ENCODE peak calls at places on chromosomes 11 and 22, in nine cellular contexts. One of them, this sample, is unnamed.

GRCh38 chr22:17303840-17304779 is 65.2 kb upstream of the CECR2 start:
- DNase-seq in HS-27A: no peak
- DNase-seq in hypothalamus: no peak
- DNase-seq in AG08396: no peak
- DNase-seq in activated CD8-positive, alpha-beta memory T cell treated with anti-CD3 and anti-CD28 coated beads, Interleukin-2, amount 50 U/mL, for 4 hours: peak
- DNase-seq in GM20000: peak
- DNase-seq in astrocyte of the cerebellum: no peak
- DNase-seq in NCI-H1092 treated with DMSO at 0.1 percent for 48 hours: no peak
- DNase-seq in hippocampal formation: no peak
- DNase-seq in this sample: no peak

GRCh38 chr11:72038491-72038890 is 39.8 kb downstream of the IL18BP start:
- DNase-seq in hypothalamus: peak
- DNase-seq in NCI-H1092 treated with DMSO at 0.1 percent for 48 hours: peak
- DNase-seq in GM20000: no peak
- DNase-seq in HS-27A: no peak
- DNase-seq in astrocyte of the cerebellum: no peak
- DNase-seq in hippocampal formation: peak
- DNase-seq in AG08396: peak
- DNase-seq in activated CD8-positive, alpha-beta memory T cell treated with anti-CD3 and anti-CD28 coated beads, Interleukin-2, amount 50 U/mL, for 4 hours: no peak
- DNase-seq in this sample: no peak

GRCh38 chr11:65404638-65405339 is 17.8 kb upstream of the NEAT1 start:
- DNase-seq in NCI-H1092 treated with DMSO at 0.1 percent for 48 hours: no peak
- DNase-seq in activated CD8-positive, alpha-beta memory T cell treated with anti-CD3 and anti-CD28 coated beads, Interleukin-2, amount 50 U/mL, for 4 hours: no peak
- DNase-seq in hippocampal formation: no peak
- DNase-seq in astrocyte of the cerebellum: no peak
- DNase-seq in hypothalamus: no peak
- DNase-seq in HS-27A: no peak
- DNase-seq in AG08396: no peak
- DNase-seq in GM20000: no peak
- DNase-seq in this sample: no peak

GRCh38 chr11:91608662-91609061 is 616.0 kb upstream of the FAT3 start:
- DNase-seq in NCI-H1092 treated with DMSO at 0.1 percent for 48 hours: peak
- DNase-seq in activated CD8-positive, alpha-beta memory T cell treated with anti-CD3 and anti-CD28 coated beads, Interleukin-2, amount 50 U/mL, for 4 hours: no peak
- DNase-seq in AG08396: no peak
- DNase-seq in astrocyte of the cerebellum: no peak
- DNase-seq in GM20000: no peak
- DNase-seq in hypothalamus: no peak
- DNase-seq in hippocampal formation: no peak
- DNase-seq in HS-27A: no peak
- DNase-seq in this sample: no peak

GRCh38 chr22:30195245-30196140 is 51.1 kb downstream of the LIF start:
- DNase-seq in HS-27A: no peak
- DNase-seq in activated CD8-positive, alpha-beta memory T cell treated with anti-CD3 and anti-CD28 coated beads, Interleukin-2, amount 50 U/mL, for 4 hours: no peak
- DNase-seq in AG08396: no peak
- DNase-seq in astrocyte of the cerebellum: no peak
- DNase-seq in hippocampal formation: no peak
- DNase-seq in hypothalamus: no peak
- DNase-seq in GM20000: no peak
- DNase-seq in NCI-H1092 treated with DMSO at 0.1 percent for 48 hours: no peak
- DNase-seq in this sample: no peak

GRCh38 chr11:116500833-116501622 is 271.8 kb downstream of the BUD13 start:
- DNase-seq in activated CD8-positive, alpha-beta memory T cell treated with anti-CD3 and anti-CD28 coated beads, Interleukin-2, amount 50 U/mL, for 4 hours: no peak
- DNase-seq in GM20000: no peak
- DNase-seq in HS-27A: no peak
- DNase-seq in astrocyte of the cerebellum: no peak
- DNase-seq in hippocampal formation: no peak
- DNase-seq in NCI-H1092 treated with DMSO at 0.1 percent for 48 hours: peak
- DNase-seq in AG08396: no peak
- DNase-seq in hypothalamus: peak
- DNase-seq in this sample: no peak

GRCh38 chr11:6012055-6012668 is 5.4 kb upstream of the OR56A4 start:
- DNase-seq in HS-27A: no peak
- DNase-seq in AG08396: no peak
- DNase-seq in GM20000: no peak
- DNase-seq in activated CD8-positive, alpha-beta memory T cell treated with anti-CD3 and anti-CD28 coated beads, Interleukin-2, amount 50 U/mL, for 4 hours: no peak
- DNase-seq in NCI-H1092 treated with DMSO at 0.1 percent for 48 hours: no peak
- DNase-seq in hypothalamus: no peak
- DNase-seq in astrocyte of the cerebellum: no peak
- DNase-seq in hippocampal formation: no peak
- DNase-seq in this sample: no peak

GRCh38 chr11:117062503-117062902 is 35.7 kb downstream of the SIK3 start:
- DNase-seq in NCI-H1092 treated with DMSO at 0.1 percent for 48 hours: no peak
- DNase-seq in hippocampal formation: no peak
- DNase-seq in AG08396: no peak
- DNase-seq in astrocyte of the cerebellum: no peak
- DNase-seq in hypothalamus: no peak
- DNase-seq in HS-27A: no peak
- DNase-seq in GM20000: no peak
- DNase-seq in activated CD8-positive, alpha-beta memory T cell treated with anti-CD3 and anti-CD28 coated beads, Interleukin-2, amount 50 U/mL, for 4 hours: no peak
- DNase-seq in this sample: no peak

GRCh38 chr11:122405788-122406341 is 249.7 kb upstream of the UBASH3B start:
- DNase-seq in GM20000: no peak
- DNase-seq in HS-27A: no peak
- DNase-seq in hypothalamus: no peak
- DNase-seq in NCI-H1092 treated with DMSO at 0.1 percent for 48 hours: no peak
- DNase-seq in activated CD8-positive, alpha-beta memory T cell treated with anti-CD3 and anti-CD28 coated beads, Interleukin-2, amount 50 U/mL, for 4 hours: no peak
- DNase-seq in AG08396: no peak
- DNase-seq in astrocyte of the cerebellum: no peak
- DNase-seq in hippocampal formation: no peak
- DNase-seq in this sample: no peak

GRCh38 chr11:119044708-119045107 is 12.3 kb downstream of the HYOU1 start:
- DNase-seq in astrocyte of the cerebellum: no peak
- DNase-seq in NCI-H1092 treated with DMSO at 0.1 percent for 48 hours: no peak
- DNase-seq in hippocampal formation: no peak
- DNase-seq in activated CD8-positive, alpha-beta memory T cell treated with anti-CD3 and anti-CD28 coated beads, Interleukin-2, amount 50 U/mL, for 4 hours: no peak
- DNase-seq in hypothalamus: no peak
- DNase-seq in HS-27A: no peak
- DNase-seq in AG08396: no peak
- DNase-seq in GM20000: no peak
- DNase-seq in this sample: no peak

GRCh38 chr22:37983860-37984791 is at the start of gene SOX10:
- DNase-seq in activated CD8-positive, alpha-beta memory T cell treated with anti-CD3 and anti-CD28 coated beads, Interleukin-2, amount 50 U/mL, for 4 hours: no peak
- DNase-seq in GM20000: no peak
- DNase-seq in AG08396: no peak
- DNase-seq in HS-27A: no peak
- DNase-seq in NCI-H1092 treated with DMSO at 0.1 percent for 48 hours: no peak
- DNase-seq in astrocyte of the cerebellum: no peak
- DNase-seq in hypothalamus: peak
- DNase-seq in hippocampal formation: peak
- DNase-seq in this sample: no peak

GRCh38 chr11:76947190-76947589 is 86.5 kb downstream of the ACER3 start:
- DNase-seq in NCI-H1092 treated with DMSO at 0.1 percent for 48 hours: no peak
- DNase-seq in activated CD8-positive, alpha-beta memory T cell treated with anti-CD3 and anti-CD28 coated beads, Interleukin-2, amount 50 U/mL, for 4 hours: no peak
- DNase-seq in hypothalamus: no peak
- DNase-seq in HS-27A: no peak
- DNase-seq in astrocyte of the cerebellum: no peak
- DNase-seq in GM20000: no peak
- DNase-seq in AG08396: no peak
- DNase-seq in hippocampal formation: no peak
- DNase-seq in this sample: no peak

GRCh38 chr11:131038597-131038996 is 122.3 kb upstream of the SNX19 start:
- DNase-seq in HS-27A: no peak
- DNase-seq in hippocampal formation: no peak
- DNase-seq in hypothalamus: no peak
- DNase-seq in activated CD8-positive, alpha-beta memory T cell treated with anti-CD3 and anti-CD28 coated beads, Interleukin-2, amount 50 U/mL, for 4 hours: no peak
- DNase-seq in GM20000: peak
- DNase-seq in NCI-H1092 treated with DMSO at 0.1 percent for 48 hours: peak
- DNase-seq in astrocyte of the cerebellum: no peak
- DNase-seq in AG08396: no peak
- DNase-seq in this sample: peak